ENCODE peak calls at places on chromosomes 5 and 9, in nine cellular contexts. One of them, this sample, is unnamed.

GRCh38 chr9:135572233-135572632 is 10.7 kb downstream of the PAEP start:
- DNase-seq in GM23338: no peak
- DNase-seq in AG10803: no peak
- DNase-seq in HFFc6: no peak
- DNase-seq in astrocyte: no peak
- DNase-seq in brain microvascular endothelial cell: no peak
- DNase-seq in fibroblast of the aortic adventitia: no peak
- DNase-seq in fibroblast of lung: no peak
- DNase-seq in dorsolateral prefrontal cortex: no peak
- DNase-seq in this sample: no peak

GRCh38 chr5:95406426-95407093 is 15.4 kb downstream of the FAM81B start:
- DNase-seq in GM23338: no peak
- DNase-seq in AG10803: no peak
- DNase-seq in HFFc6: no peak
- DNase-seq in astrocyte: peak; percentile 8
- DNase-seq in brain microvascular endothelial cell: no peak
- DNase-seq in fibroblast of the aortic adventitia: peak; percentile 52
- DNase-seq in fibroblast of lung: no peak
- DNase-seq in dorsolateral prefrontal cortex: no peak
- DNase-seq in this sample: peak; percentile 35

GRCh38 chr5:157862183-157862851 is 3.4 kb upstream of the CLINT1 start:
- DNase-seq in GM23338: no peak
- DNase-seq in AG10803: no peak
- DNase-seq in HFFc6: no peak
- DNase-seq in astrocyte: no peak
- DNase-seq in brain microvascular endothelial cell: no peak
- DNase-seq in fibroblast of the aortic adventitia: no peak
- DNase-seq in fibroblast of lung: no peak
- DNase-seq in dorsolateral prefrontal cortex: no peak
- DNase-seq in this sample: no peak

GRCh38 chr5:31193591-31194457 is at the start of gene CDH6:
- DNase-seq in GM23338: peak; percentile 93
- DNase-seq in AG10803: peak; percentile 2
- DNase-seq in HFFc6: no peak
- DNase-seq in astrocyte: peak; percentile 73
- DNase-seq in brain microvascular endothelial cell: peak; percentile 71
- DNase-seq in fibroblast of the aortic adventitia: peak; percentile 75
- DNase-seq in fibroblast of lung: peak; percentile 10
- DNase-seq in dorsolateral prefrontal cortex: peak; percentile 32
- DNase-seq in this sample: peak; percentile 35

GRCh38 chr9:78821126-78821822 is 524.3 kb downstream of the PSAT1 start:
- DNase-seq in GM23338: peak; percentile 68
- DNase-seq in AG10803: peak; percentile 30
- DNase-seq in HFFc6: peak; percentile 28
- DNase-seq in astrocyte: no peak
- DNase-seq in brain microvascular endothelial cell: peak; percentile 12
- DNase-seq in fibroblast of the aortic adventitia: peak; percentile 27
- DNase-seq in fibroblast of lung: peak; percentile 44
- DNase-seq in dorsolateral prefrontal cortex: no peak
- DNase-seq in this sample: peak; percentile 48

GRCh38 chr5:56951946-56952691 is at the start of gene MIER3:
- DNase-seq in GM23338: peak; percentile 90
- DNase-seq in AG10803: peak; percentile 72
- DNase-seq in HFFc6: peak; percentile 72
- DNase-seq in astrocyte: peak; percentile 55
- DNase-seq in brain microvascular endothelial cell: peak; percentile 56
- DNase-seq in fibroblast of the aortic adventitia: peak; percentile 61
- DNase-seq in fibroblast of lung: peak; percentile 69
- DNase-seq in dorsolateral prefrontal cortex: peak; percentile 56
- DNase-seq in this sample: peak; percentile 74

GRCh38 chr5:175885813-175886212 is 14.4 kb downstream of the CPLX2 start:
- DNase-seq in GM23338: no peak
- DNase-seq in AG10803: no peak
- DNase-seq in HFFc6: no peak
- DNase-seq in astrocyte: peak; percentile 5
- DNase-seq in brain microvascular endothelial cell: no peak
- DNase-seq in fibroblast of the aortic adventitia: peak; percentile 2
- DNase-seq in fibroblast of lung: peak; percentile 10
- DNase-seq in dorsolateral prefrontal cortex: no peak
- DNase-seq in this sample: peak; percentile 5

GRCh38 chr5:57642066-57642465 is 159.5 kb upstream of the ACTBL2 start:
- DNase-seq in GM23338: peak; percentile 11
- DNase-seq in AG10803: no peak
- DNase-seq in HFFc6: no peak
- DNase-seq in astrocyte: no peak
- DNase-seq in brain microvascular endothelial cell: no peak
- DNase-seq in fibroblast of the aortic adventitia: no peak
- DNase-seq in fibroblast of lung: no peak
- DNase-seq in dorsolateral prefrontal cortex: no peak
- DNase-seq in this sample: no peak

GRCh38 chr5:135179308-135179980 is 145.4 kb upstream of the PITX1 start:
- DNase-seq in GM23338: peak; percentile 55
- DNase-seq in AG10803: no peak
- DNase-seq in HFFc6: no peak
- DNase-seq in astrocyte: no peak
- DNase-seq in brain microvascular endothelial cell: no peak
- DNase-seq in fibroblast of the aortic adventitia: no peak
- DNase-seq in fibroblast of lung: no peak
- DNase-seq in dorsolateral prefrontal cortex: no peak
- DNase-seq in this sample: no peak

GRCh38 chr5:116271432-116271831 is 186.6 kb downstream of the COMMD10 start:
- DNase-seq in GM23338: no peak
- DNase-seq in AG10803: peak; percentile 43
- DNase-seq in HFFc6: peak; percentile 43
- DNase-seq in astrocyte: peak; percentile 98
- DNase-seq in brain microvascular endothelial cell: peak; percentile 25
- DNase-seq in fibroblast of the aortic adventitia: peak; percentile 22
- DNase-seq in fibroblast of lung: peak; percentile 89
- DNase-seq in dorsolateral prefrontal cortex: no peak
- DNase-seq in this sample: peak; percentile 39

GRCh38 chr9:109074236-109074889 is 45.4 kb downstream of the TMEM245 start:
- DNase-seq in GM23338: no peak
- DNase-seq in AG10803: no peak
- DNase-seq in HFFc6: no peak
- DNase-seq in astrocyte: no peak
- DNase-seq in brain microvascular endothelial cell: no peak
- DNase-seq in fibroblast of the aortic adventitia: no peak
- DNase-seq in fibroblast of lung: no peak
- DNase-seq in dorsolateral prefrontal cortex: no peak
- DNase-seq in this sample: no peak
- TF ChIP-seq CTCF in GM23338: no peak
- TF ChIP-seq CTCF in AG10803: no peak
- TF ChIP-seq CTCF in HFFc6: no peak
- TF ChIP-seq CTCF in astrocyte: no peak
- TF ChIP-seq CTCF in brain microvascular endothelial cell: no peak
- TF ChIP-seq CTCF in fibroblast of the aortic adventitia: no peak
- TF ChIP-seq CTCF in fibroblast of lung: no peak
- TF ChIP-seq CTCF in dorsolateral prefrontal cortex: no peak
- TF ChIP-seq CTCF in this sample: no peak

GRCh38 chr9:138064547-138064946 is 187.0 kb downstream of the CACNA1B start:
- DNase-seq in GM23338: no peak
- DNase-seq in AG10803: no peak
- DNase-seq in HFFc6: no peak
- DNase-seq in astrocyte: no peak
- DNase-seq in brain microvascular endothelial cell: no peak
- DNase-seq in fibroblast of the aortic adventitia: no peak
- DNase-seq in fibroblast of lung: no peak
- DNase-seq in dorsolateral prefrontal cortex: no peak
- DNase-seq in this sample: no peak

GRCh38 chr9:138065287-138065686 is 187.7 kb downstream of the CACNA1B start:
- DNase-seq in GM23338: no peak
- DNase-seq in AG10803: no peak
- DNase-seq in HFFc6: no peak
- DNase-seq in astrocyte: no peak
- DNase-seq in brain microvascular endothelial cell: no peak
- DNase-seq in fibroblast of the aortic adventitia: no peak
- DNase-seq in fibroblast of lung: no peak
- DNase-seq in dorsolateral prefrontal cortex: no peak
- DNase-seq in this sample: no peak

GRCh38 chr9:138067594-138068367 is 190.2 kb downstream of the CACNA1B start:
- DNase-seq in GM23338: no peak
- DNase-seq in AG10803: no peak
- DNase-seq in HFFc6: no peak
- DNase-seq in astrocyte: no peak
- DNase-seq in brain microvascular endothelial cell: no peak
- DNase-seq in fibroblast of the aortic adventitia: no peak
- DNase-seq in fibroblast of lung: no peak
- DNase-seq in dorsolateral prefrontal cortex: no peak
- DNase-seq in this sample: no peak

GRCh38 chr9:138063785-138064184 is 186.2 kb downstream of the CACNA1B start:
- DNase-seq in GM23338: no peak
- DNase-seq in AG10803: no peak
- DNase-seq in HFFc6: no peak
- DNase-seq in astrocyte: no peak
- DNase-seq in brain microvascular endothelial cell: no peak
- DNase-seq in fibroblast of the aortic adventitia: no peak
- DNase-seq in fibroblast of lung: no peak
- DNase-seq in dorsolateral prefrontal cortex: no peak
- DNase-seq in this sample: no peak

DNA sequence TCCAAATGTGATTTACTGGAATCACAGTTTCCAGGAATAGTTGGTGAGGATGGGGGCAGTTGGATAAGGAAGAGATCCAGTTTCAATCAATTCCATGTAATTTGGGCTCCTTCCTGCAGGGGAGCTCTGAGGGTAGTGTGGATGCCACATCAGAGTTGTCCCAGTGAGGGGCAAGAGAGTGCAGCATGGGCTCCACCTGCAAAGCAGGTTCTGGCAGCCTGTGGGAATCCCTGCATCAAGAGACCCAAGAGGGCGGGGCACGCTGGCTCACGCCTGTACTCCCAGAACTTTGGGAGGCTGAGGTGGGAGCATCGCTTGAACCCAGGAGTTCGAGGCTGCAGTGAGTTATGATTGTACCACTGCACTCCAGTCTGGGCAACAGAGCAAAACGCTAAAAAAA is 188.5 kb downstream of the CACNA1B start:
- DNase-seq in GM23338: peak; percentile 73
- DNase-seq in AG10803: no peak
- DNase-seq in HFFc6: no peak
- DNase-seq in astrocyte: no peak
- DNase-seq in brain microvascular endothelial cell: no peak
- DNase-seq in fibroblast of the aortic adventitia: no peak
- DNase-seq in fibroblast of lung: no peak
- DNase-seq in dorsolateral prefrontal cortex: no peak
- DNase-seq in this sample: no peak
- TF ChIP-seq CTCF in GM23338: peak; percentile 34
- TF ChIP-seq CTCF in AG10803: no peak
- TF ChIP-seq CTCF in HFFc6: no peak
- TF ChIP-seq CTCF in astrocyte: no peak
- TF ChIP-seq CTCF in brain microvascular endothelial cell: no peak
- TF ChIP-seq CTCF in fibroblast of the aortic adventitia: no peak
- TF ChIP-seq CTCF in fibroblast of lung: no peak
- TF ChIP-seq CTCF in dorsolateral prefrontal cortex: no peak
- TF ChIP-seq CTCF in this sample: no peak

DNA sequence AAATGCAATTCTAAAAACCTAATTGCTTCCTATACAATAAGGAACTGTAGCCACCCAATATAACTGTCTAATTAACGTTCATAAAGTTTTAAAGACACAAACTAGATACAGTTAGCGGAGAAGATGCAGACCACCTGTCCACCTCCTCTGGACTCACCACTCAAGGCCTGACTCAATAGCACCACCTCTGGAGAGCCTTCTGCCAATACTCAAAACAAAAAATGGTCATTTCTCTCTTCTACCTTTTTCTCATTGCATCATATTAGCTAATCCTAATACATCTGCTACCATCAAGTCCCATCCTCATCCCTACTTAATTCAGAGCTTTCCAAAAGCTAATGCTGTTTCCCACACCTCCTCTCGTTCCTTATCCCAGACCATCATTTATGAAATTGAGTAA is 159.9 kb downstream of the MLLT3 start:
- DNase-seq in GM23338: peak; percentile 53
- DNase-seq in AG10803: no peak
- DNase-seq in HFFc6: no peak
- DNase-seq in astrocyte: no peak
- DNase-seq in brain microvascular endothelial cell: no peak
- DNase-seq in fibroblast of the aortic adventitia: no peak
- DNase-seq in fibroblast of lung: no peak
- DNase-seq in dorsolateral prefrontal cortex: no peak
- DNase-seq in this sample: no peak
- TF ChIP-seq CTCF in GM23338: peak; percentile 68
- TF ChIP-seq CTCF in AG10803: no peak
- TF ChIP-seq CTCF in HFFc6: peak; percentile 19
- TF ChIP-seq CTCF in astrocyte: peak; percentile 9
- TF ChIP-seq CTCF in brain microvascular endothelial cell: peak; percentile 38
- TF ChIP-seq CTCF in fibroblast of the aortic adventitia: no peak
- TF ChIP-seq CTCF in fibroblast of lung: peak; percentile 14
- TF ChIP-seq CTCF in dorsolateral prefrontal cortex: no peak
- TF ChIP-seq CTCF in this sample: no peak

GRCh38 chr5:22372826-22373660 is 480.1 kb downstream of the CDH12 start:
- DNase-seq in GM23338: no peak
- DNase-seq in AG10803: no peak
- DNase-seq in HFFc6: no peak
- DNase-seq in astrocyte: no peak
- DNase-seq in brain microvascular endothelial cell: no peak
- DNase-seq in fibroblast of the aortic adventitia: no peak
- DNase-seq in fibroblast of lung: no peak
- DNase-seq in dorsolateral prefrontal cortex: no peak
- DNase-seq in this sample: no peak

GRCh38 chr5:22372376-22372775 is 480.8 kb downstream of the CDH12 start:
- DNase-seq in GM23338: no peak
- DNase-seq in AG10803: no peak
- DNase-seq in HFFc6: no peak
- DNase-seq in astrocyte: peak; percentile 29
- DNase-seq in brain microvascular endothelial cell: no peak
- DNase-seq in fibroblast of the aortic adventitia: no peak
- DNase-seq in fibroblast of lung: peak; percentile 51
- DNase-seq in dorsolateral prefrontal cortex: peak; percentile 20
- DNase-seq in this sample: peak; percentile 8
- TF ChIP-seq CTCF in GM23338: no peak
- TF ChIP-seq CTCF in AG10803: no peak
- TF ChIP-seq CTCF in HFFc6: no peak
- TF ChIP-seq CTCF in astrocyte: no peak
- TF ChIP-seq CTCF in brain microvascular endothelial cell: no peak
- TF ChIP-seq CTCF in fibroblast of the aortic adventitia: no peak
- TF ChIP-seq CTCF in fibroblast of lung: no peak
- TF ChIP-seq CTCF in dorsolateral prefrontal cortex: no peak
- TF ChIP-seq CTCF in this sample: no peak